ENCODE peak calls at places on chromosomes 1 and 21, in six cellular contexts. T is HT1080; D is AG08396; A is stimulated activated CD8-positive, alpha-beta memory T cell treated with anti-CD3 and anti-CD28 coated beads, Interleukin-15, amount 100 ng/mL, for 24 hours; C is anterior cingulate cortex; B is stimulated activated CD4-positive, alpha-beta T cell treated with anti-CD3 and anti-CD28 coated beads, Interleukin-4, amount 100 ng/mL, for 48 hours. S is an unnamed sample.

GRCh38 chr1:221992427-221992826 is 250.5 kb upstream of the DUSP10 start:
- DNase-seq in T (no peak), D (no peak), A (no peak), C (no peak), B (no peak), S (no peak)

GRCh38 chr1:207862241-207862787 is 48.6 kb downstream of the CD34 start:
- DNase-seq in T (no peak), D (peak; percentile 31), A (no peak), C (no peak), B (no peak), S (no peak)

GRCh38 chr1:27655151-27655929 is 16.7 kb downstream of the IFI6 start:
- DNase-seq in T (no peak), D (no peak), A (no peak), C (no peak), B (no peak), S (no peak)

GRCh38 chr1:66764994-66765578 is 12.8 kb downstream of the DYNLT5 start:
- DNase-seq in T (peak; percentile 54), D (peak; percentile 49), A (no peak), C (no peak), B (peak; percentile 30), S (peak; percentile 17)

GRCh38 chr21:38263493-38263892 is 6.7 kb downstream of the KCNJ15 start:
- DNase-seq in T (peak; percentile 18), D (peak; percentile 14), A (no peak), C (no peak), B (no peak), S (no peak)

GRCh38 chr1:222794656-222795474 is 20.0 kb upstream of the DISP1 start:
- DNase-seq in T (peak; percentile 38), D (no peak), A (no peak), C (no peak), B (no peak), S (no peak)

GRCh38 chr1:2170211-2170610 is 24.4 kb downstream of the FAAP20 start:
- DNase-seq in T (no peak), D (peak; percentile 56), A (no peak), C (no peak), B (no peak), S (no peak)

GRCh38 chr1:113451710-113452109 is 61.4 kb downstream of the MAGI3 start:
- DNase-seq in T (no peak), D (no peak), A (no peak), C (no peak), B (no peak), S (no peak)

GRCh38 chr1:34330061-34330460 is 153.4 kb downstream of the C1orf94 start:
- DNase-seq in T (no peak), D (no peak), A (no peak), C (no peak), B (no peak), S (no peak)

GRCh38 chr1:152188673-152189591 is 29.9 kb upstream of the RPTN start:
- DNase-seq in T (peak; percentile 62), D (peak; percentile 39), A (peak; percentile 66), C (no peak), B (peak; percentile 83), S (peak; percentile 54)

GRCh38 chr1:204445860-204446412 is 34.3 kb upstream of the PPP1R15B start:
- DNase-seq in T (peak; percentile 36), D (peak; percentile 39), A (peak; percentile 18), C (no peak), B (peak; percentile 61), S (no peak)

GRCh38 chr1:51392241-51392640 is 61.9 kb upstream of the TTC39A start:
- DNase-seq in T (no peak), D (no peak), A (no peak), C (no peak), B (no peak), S (no peak)

GRCh38 chr1:5985250-5985649 is 7.0 kb downstream of the NPHP4 start:
- DNase-seq in T (no peak), D (no peak), A (no peak), C (no peak), B (no peak), S (no peak)

GRCh38 chr1:228276901-228277490 is 69.2 kb downstream of the OBSCN start:
- DNase-seq in T (no peak), D (no peak), A (no peak), C (no peak), B (no peak), S (no peak)

GRCh38 chr21:19870682-19871081 is 1127.5 kb upstream of the NCAM2 start:
- DNase-seq in T (no peak), D (no peak), A (no peak), C (no peak), B (no peak), S (no peak)

GRCh38 chr1:228882041-228882784 is 146.9 kb downstream of the RHOU start:
- DNase-seq in T (no peak), D (no peak), A (no peak), C (no peak), B (no peak), S (no peak)

GRCh38 chr1:38444311-38444710 is 397.7 kb upstream of the POU3F1 start:
- DNase-seq in T (peak; percentile 74), D (no peak), A (no peak), C (no peak), B (no peak), S (no peak)

GRCh38 chr1:183995322-183996035 is 42.0 kb downstream of the COLGALT2 start:
- DNase-seq in T (no peak), D (peak; percentile 26), A (no peak), C (no peak), B (no peak), S (no peak)

GRCh38 chr1:99869304-99869703 is 19.1 kb downstream of the AGL start:
- DNase-seq in T (no peak), D (peak; percentile 56), A (no peak), C (no peak), B (no peak), S (no peak)

GRCh38 chr1:204150702-204151561 is 912 bp downstream of the ETNK2 start:
- DNase-seq in T (no peak), D (peak; percentile 38), A (no peak), C (no peak), B (no peak), S (peak; percentile 57)

GRCh38 chr1:110596312-110596711 is 9.8 kb downstream of the KCNA2 start:
- DNase-seq in T (no peak), D (no peak), A (no peak), C (no peak), B (no peak), S (no peak)

GRCh38 chr1:230099435-230099834 is 32.4 kb downstream of the GALNT2 start:
- DNase-seq in T (no peak), D (no peak), A (no peak), C (no peak), B (no peak), S (no peak)

GRCh38 chr1:204292733-204293132 is 67.0 kb downstream of the PLEKHA6 start:
- DNase-seq in T (no peak), D (no peak), A (no peak), C (no peak), B (no peak), S (peak; percentile 49)

GRCh38 chr1:208791458-208791857 is 547.3 kb upstream of the PLXNA2 start:
- DNase-seq in T (no peak), D (no peak), A (no peak), C (no peak), B (no peak), S (no peak)

GRCh38 chr21:44850905-44851657 is 22.4 kb downstream of the PTTG1IP start:
- DNase-seq in T (no peak), D (no peak), A (no peak), C (no peak), B (no peak), S (no peak)

GRCh38 chr1:165424454-165425283 is 20.3 kb downstream of the RXRG start:
- DNase-seq in T (no peak), D (no peak), A (no peak), C (no peak), B (no peak), S (no peak)

GRCh38 chr1:162708286-162708685 is 76.0 kb downstream of the DDR2 start:
- DNase-seq in T (no peak), D (no peak), A (no peak), C (no peak), B (no peak), S (no peak)

S was measured in uterus.